ENCODE peak calls at places on chromosomes 13 and 19, in four cellular contexts. One of them, this sample, is unnamed.
A peak's percentile ranks its signal among the peaks of the same experiment; 100 is the strongest.

GRCh38 chr13:113209880-113210421 is 538 bp downstream of the CUL4A start:
- DNase-seq in activated CD4-positive, alpha-beta T cell treated with anti-CD3 and anti-CD28 coated beads, Interleukin-2, amount 50 U/mL, for 4 hours: peak; percentile 64
- DNase-seq in AG10803: peak; percentile 68
- DNase-seq in NCI-H1436: no peak
- DNase-seq in this sample: peak; percentile 74

GRCh38 chr19:49601482-49602038 is 10.6 kb downstream of the PRR12 start:
- DNase-seq in activated CD4-positive, alpha-beta T cell treated with anti-CD3 and anti-CD28 coated beads, Interleukin-2, amount 50 U/mL, for 4 hours: no peak
- DNase-seq in AG10803: no peak
- DNase-seq in NCI-H1436: no peak
- DNase-seq in this sample: no peak

GRCh38 chr19:13483215-13483614 is 23.1 kb downstream of the CACNA1A start:
- DNase-seq in activated CD4-positive, alpha-beta T cell treated with anti-CD3 and anti-CD28 coated beads, Interleukin-2, amount 50 U/mL, for 4 hours: no peak
- DNase-seq in AG10803: no peak
- DNase-seq in NCI-H1436: no peak
- DNase-seq in this sample: no peak

GRCh38 chr13:51745236-51745635 is 58.7 kb downstream of the DHRS12 start:
- DNase-seq in activated CD4-positive, alpha-beta T cell treated with anti-CD3 and anti-CD28 coated beads, Interleukin-2, amount 50 U/mL, for 4 hours: no peak
- DNase-seq in AG10803: no peak
- DNase-seq in NCI-H1436: no peak
- DNase-seq in this sample: no peak

GRCh38 chr13:30112602-30113435 is 194.5 kb downstream of the KATNAL1 start:
- DNase-seq in activated CD4-positive, alpha-beta T cell treated with anti-CD3 and anti-CD28 coated beads, Interleukin-2, amount 50 U/mL, for 4 hours: peak; percentile 72
- DNase-seq in AG10803: peak; percentile 95
- DNase-seq in NCI-H1436: peak; percentile 62
- DNase-seq in this sample: peak; percentile 80

GRCh38 chr13:99984463-99985242 is 3.1 kb downstream of the ZIC2 start:
- DNase-seq in activated CD4-positive, alpha-beta T cell treated with anti-CD3 and anti-CD28 coated beads, Interleukin-2, amount 50 U/mL, for 4 hours: no peak
- DNase-seq in AG10803: no peak
- DNase-seq in NCI-H1436: no peak
- DNase-seq in this sample: no peak

GRCh38 chr13:98144501-98145350 is 1.8 kb downstream of the FARP1 start:
- DNase-seq in activated CD4-positive, alpha-beta T cell treated with anti-CD3 and anti-CD28 coated beads, Interleukin-2, amount 50 U/mL, for 4 hours: no peak
- DNase-seq in AG10803: peak; percentile 69
- DNase-seq in NCI-H1436: no peak
- DNase-seq in this sample: peak; percentile 44

GRCh38 chr19:4431808-4432674 is 25.6 kb downstream of the UBXN6 start:
- DNase-seq in activated CD4-positive, alpha-beta T cell treated with anti-CD3 and anti-CD28 coated beads, Interleukin-2, amount 50 U/mL, for 4 hours: no peak
- DNase-seq in AG10803: no peak
- DNase-seq in NCI-H1436: no peak
- DNase-seq in this sample: no peak

GRCh38 chr13:88586263-88586662 is 915.1 kb downstream of the SLITRK5 start:
- DNase-seq in activated CD4-positive, alpha-beta T cell treated with anti-CD3 and anti-CD28 coated beads, Interleukin-2, amount 50 U/mL, for 4 hours: no peak
- DNase-seq in AG10803: no peak
- DNase-seq in NCI-H1436: no peak
- DNase-seq in this sample: no peak

GRCh38 chr19:1082165-1082927 is 12.8 kb downstream of the POLR2E start:
- DNase-seq in activated CD4-positive, alpha-beta T cell treated with anti-CD3 and anti-CD28 coated beads, Interleukin-2, amount 50 U/mL, for 4 hours: peak; percentile 70
- DNase-seq in AG10803: no peak
- DNase-seq in NCI-H1436: peak; percentile 93
- DNase-seq in this sample: peak; percentile 68

GRCh38 chr13:31245974-31246373 is 46.2 kb downstream of the B3GLCT start:
- DNase-seq in activated CD4-positive, alpha-beta T cell treated with anti-CD3 and anti-CD28 coated beads, Interleukin-2, amount 50 U/mL, for 4 hours: no peak
- DNase-seq in AG10803: no peak
- DNase-seq in NCI-H1436: no peak
- DNase-seq in this sample: no peak

GRCh38 chr19:52343548-52343947 is 7.5 kb downstream of the ZNF610 start:
- DNase-seq in activated CD4-positive, alpha-beta T cell treated with anti-CD3 and anti-CD28 coated beads, Interleukin-2, amount 50 U/mL, for 4 hours: peak; percentile 24
- DNase-seq in AG10803: peak; percentile 9
- DNase-seq in NCI-H1436: no peak
- DNase-seq in this sample: no peak

GRCh38 chr19:6048808-6049405 is 61.4 kb downstream of the RFX2 start:
- DNase-seq in activated CD4-positive, alpha-beta T cell treated with anti-CD3 and anti-CD28 coated beads, Interleukin-2, amount 50 U/mL, for 4 hours: peak; percentile 74
- DNase-seq in AG10803: peak; percentile 68
- DNase-seq in NCI-H1436: peak; percentile 75
- DNase-seq in this sample: peak; percentile 65

GRCh38 chr13:23354520-23354919 is 79.0 kb downstream of the SACS start:
- DNase-seq in activated CD4-positive, alpha-beta T cell treated with anti-CD3 and anti-CD28 coated beads, Interleukin-2, amount 50 U/mL, for 4 hours: no peak
- DNase-seq in AG10803: no peak
- DNase-seq in NCI-H1436: no peak
- DNase-seq in this sample: no peak

GRCh38 chr19:907183-907853 is 5.7 kb downstream of the R3HDM4 start:
- DNase-seq in activated CD4-positive, alpha-beta T cell treated with anti-CD3 and anti-CD28 coated beads, Interleukin-2, amount 50 U/mL, for 4 hours: no peak
- DNase-seq in AG10803: no peak
- DNase-seq in NCI-H1436: no peak
- DNase-seq in this sample: no peak

GRCh38 chr19:50658438-50659317 is 9.4 kb downstream of the C19orf81 start:
- DNase-seq in activated CD4-positive, alpha-beta T cell treated with anti-CD3 and anti-CD28 coated beads, Interleukin-2, amount 50 U/mL, for 4 hours: peak; percentile 27
- DNase-seq in AG10803: peak; percentile 49
- DNase-seq in NCI-H1436: peak; percentile 57
- DNase-seq in this sample: peak; percentile 35